ENCODE peak calls at places on chromosomes 4 and X, in four cellular contexts. O is uterus, T is hepatocyte, K is cardiac muscle cell. R is an unnamed sample. For H3K27me3, the result is how much of the 10 kb centered on the place peaks cover.

GRCh38 chrX:9180623-9181022 is 146.7 kb upstream of the FAM9B start:
- DNase-seq in O (no peak), T (no peak), K (no peak), R (no peak)

GRCh38 chr4:87540176-87541058 is 11.2 kb upstream of the SPARCL1 start:
- DNase-seq in O (peak), T (no peak), K (no peak), R (no peak)

GRCh38 chr4:176534566-176534965 is 214.8 kb downstream of the SPCS3 start:
- DNase-seq in O (no peak), T (no peak), K (no peak), R (peak)

GRCh38 chrX:119606508-119607389 is 525 bp upstream of the NKRF start:
- DNase-seq in O (no peak), T (no peak), K (no peak), R (peak)

GRCh38 chrX:43970528-43970927 is 2.7 kb downstream of the NDP start:
- DNase-seq in O (no peak), T (no peak), K (no peak), R (peak)

GRCh38 chrX:15073313-15073712 is 196.6 kb downstream of the ASB9 start:
- DNase-seq in O (no peak), T (no peak), K (no peak), R (no peak)

GRCh38 chr4:117137143-117137542 is 51.8 kb upstream of the TRAM1L1 start:
- DNase-seq in O (no peak), T (no peak), K (no peak), R (peak)

GRCh38 chr4:116829187-116829586 is 256.2 kb downstream of the TRAM1L1 start:
- DNase-seq in O (no peak), T (no peak), K (no peak), R (no peak)

GRCh38 chrX:142040906-142041305 is 137.2 kb downstream of the MAGEC1 start:
- DNase-seq in O (no peak), T (no peak), K (no peak), R (no peak)

GRCh38 chr4:55830741-55831140 is 11.2 kb downstream of the EXOC1L start:
- DNase-seq in O (no peak), T (no peak), K (no peak), R (no peak)

GRCh38 chrX:150575415-150575814 is 7.0 kb downstream of the MTM1 start:
- DNase-seq in O (no peak), T (peak), K (no peak), R (peak)

GRCh38 chr4:4386296-4386735 is 586 bp upstream of the NSG1 start:
- DNase-seq in O (no peak), T (peak), K (peak), R (peak)

DNA sequence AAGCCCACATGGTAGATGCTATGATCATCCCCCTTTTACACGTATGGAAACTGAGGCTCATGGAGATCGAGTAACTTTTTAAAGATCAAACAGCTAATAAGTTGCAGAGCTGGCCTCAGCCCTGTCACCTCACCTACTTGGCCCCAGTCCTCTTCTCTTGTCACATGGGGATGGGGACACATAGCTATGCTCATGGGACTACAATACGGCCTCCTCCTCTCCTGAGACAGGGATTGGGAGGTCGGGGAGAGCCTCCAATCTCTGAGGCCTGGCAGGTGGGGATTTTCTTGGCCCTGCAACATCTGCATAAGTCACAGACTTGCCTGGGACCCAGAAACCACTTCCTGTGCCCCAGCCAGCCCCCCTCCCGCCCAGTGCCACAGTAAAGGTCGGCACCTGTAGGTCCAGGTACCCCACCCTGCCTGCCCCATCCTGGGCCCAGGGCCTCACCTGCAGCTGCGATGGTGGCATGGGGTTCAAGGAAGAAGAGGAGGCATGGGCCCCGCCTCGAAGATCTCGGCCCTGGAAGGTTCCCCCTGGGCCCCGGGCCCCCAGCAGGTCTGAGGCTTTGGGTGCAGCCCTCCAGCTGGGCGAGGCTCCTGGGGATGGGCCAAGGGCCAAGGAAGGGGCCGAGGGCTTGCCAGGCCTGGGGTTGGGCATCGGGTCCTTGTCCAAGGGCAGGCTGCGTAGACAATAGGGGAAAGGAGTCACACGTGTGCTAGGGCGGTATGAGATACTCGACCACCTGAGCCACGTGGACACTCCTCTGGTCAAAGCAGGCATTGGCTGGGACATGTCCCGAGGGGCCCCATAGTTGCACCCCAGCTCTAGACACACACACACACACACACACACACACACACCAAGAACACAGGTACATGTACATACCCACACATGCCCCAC is 6.4 kb downstream of the FOXP3 start:
- DNase-seq in O (no peak), T (no peak), K (no peak), R (no peak)
- H3K4me3 ChIP-seq in O (no peak), T (no peak), K (no peak), R (no peak)

DNA sequence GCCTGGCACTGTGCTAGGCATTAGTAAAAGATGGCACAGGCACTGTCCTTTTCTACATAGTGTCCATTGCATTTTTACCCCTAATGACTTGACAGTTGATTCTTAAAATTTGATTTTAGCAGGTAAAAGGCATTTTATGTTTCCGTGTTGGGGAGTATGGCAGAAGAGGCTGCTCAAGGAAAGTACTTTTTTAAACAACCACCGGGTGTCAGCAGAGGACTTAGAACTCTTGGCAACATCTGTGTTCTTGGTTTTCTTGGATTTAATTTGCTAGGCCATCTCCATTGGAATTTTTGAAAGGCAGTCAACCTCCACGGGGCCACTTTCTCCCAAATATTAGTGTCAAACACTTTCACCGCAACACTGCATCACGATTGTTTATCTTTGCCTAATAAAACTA is 102.9 kb downstream of the TSPAN7 start:
- DNase-seq in O (no peak), T (peak), K (peak), R (peak)
- TF ChIP-seq CTCF in O (no peak), T (peak), K (peak), R (peak)

GRCh38 chr4:54225671-54226398 is 3.3 kb upstream of the PDGFRA start:
- DNase-seq in O (peak), T (peak), K (peak), R (no peak)
- H3K27me3 ChIP-seq in O (under half), T (under half), K (under half), R (under half)

DNA sequence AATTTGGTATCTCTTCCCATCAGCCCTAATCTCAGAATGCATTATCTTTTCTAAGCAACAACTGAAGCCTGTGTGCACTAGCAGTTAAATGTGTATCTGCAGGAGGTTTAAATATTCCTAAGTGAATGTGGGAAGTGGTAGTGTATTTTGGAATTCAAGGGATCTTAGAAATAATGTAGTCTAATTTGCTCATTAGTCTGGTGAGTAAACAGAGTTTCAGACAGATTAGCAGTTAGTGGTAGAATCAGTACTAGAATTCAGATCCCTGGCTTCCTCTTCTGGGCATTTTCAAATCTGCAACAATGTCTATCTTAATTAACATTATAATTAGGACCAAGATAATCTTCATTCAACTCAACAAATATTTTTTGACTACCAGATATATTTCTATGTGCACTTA is 11.7 kb upstream of the CXCL2 start:
- DNase-seq in O (no peak), T (no peak), K (no peak), R (no peak)
- H3K4me3 ChIP-seq in O (no peak), T (no peak), K (no peak), R (no peak)

GRCh38 chr4:183398298-183399129 is 45.9 kb upstream of the CDKN2AIP start:
- DNase-seq in O (peak), T (peak), K (peak), R (peak)
- TF ChIP-seq CTCF in O (peak), T (peak), K (peak), R (peak)

GRCh38 chr4:141473026-141473540 is 163.3 kb upstream of the IL15 start:
- DNase-seq in O (no peak), T (no peak), K (no peak), R (no peak)

GRCh38 chr4:141465151-141465550 is 171.2 kb upstream of the IL15 start:
- DNase-seq in O (no peak), T (no peak), K (no peak), R (no peak)

GRCh38 chr4:141467225-141467624 is 169.2 kb upstream of the IL15 start:
- DNase-seq in O (no peak), T (no peak), K (no peak), R (no peak)

GRCh38 chr4:141473952-141474351 is 162.4 kb upstream of the IL15 start:
- DNase-seq in O (peak), T (no peak), K (no peak), R (no peak)

DNA sequence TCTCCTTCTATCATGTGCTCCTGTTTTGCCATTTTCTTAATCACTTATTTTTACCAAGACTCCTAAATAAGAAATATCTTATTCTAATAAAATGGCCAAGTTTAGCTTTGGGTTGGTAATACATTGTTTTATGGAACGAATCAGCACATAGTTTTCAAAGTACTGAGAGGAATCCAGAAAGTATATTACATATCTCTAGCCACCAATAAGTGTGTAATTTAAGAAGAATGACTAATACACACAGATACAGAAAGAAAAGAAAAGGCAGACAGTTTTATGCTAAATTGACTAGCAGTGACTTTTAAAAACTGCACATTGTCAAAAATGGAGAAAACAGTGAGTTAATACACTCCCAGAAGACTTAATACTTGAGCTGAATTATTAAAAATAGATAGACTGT is 167.0 kb upstream of the IL15 start:
- DNase-seq in O (no peak), T (no peak), K (no peak), R (no peak)
- H3K27me3 ChIP-seq in O (under half), T (under half), K (under half), R (under half)

DNA sequence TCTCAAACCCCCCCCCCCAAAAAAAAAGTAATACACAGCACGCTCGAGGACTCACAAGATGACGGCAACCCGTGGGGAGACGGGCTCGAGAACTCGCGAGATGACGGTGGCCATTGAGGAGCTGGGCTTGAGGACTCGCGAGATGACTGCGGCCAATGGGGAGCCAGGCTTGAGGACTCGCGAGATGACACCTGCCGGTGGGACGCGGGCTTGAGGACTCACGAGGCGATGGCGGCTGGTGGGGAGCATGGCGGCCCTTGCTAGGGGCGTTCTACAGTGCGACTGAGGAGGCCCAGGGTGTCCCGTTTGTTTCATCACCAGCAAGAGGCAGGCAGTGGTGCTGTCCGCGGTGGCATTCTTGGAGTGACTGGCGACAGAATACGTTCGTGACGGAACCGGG is 172.4 kb upstream of the MAGEB16 start:
- DNase-seq in O (no peak), T (peak), K (no peak), R (no peak)
- H3K4me3 ChIP-seq in O (no peak), T (no peak), K (no peak), R (no peak)

GRCh38 chr4:26152051-26152450 is 168.8 kb upstream of the RBPJ start:
- DNase-seq in O (no peak), T (no peak), K (no peak), R (no peak)

GRCh38 chr4:26148925-26149324 is 171.9 kb upstream of the RBPJ start:
- DNase-seq in O (no peak), T (no peak), K (no peak), R (no peak)

GRCh38 chr4:26151615-26152014 is 169.2 kb upstream of the RBPJ start:
- DNase-seq in O (peak), T (no peak), K (no peak), R (no peak)

GRCh38 chr4:26145212-26145611 is 175.6 kb upstream of the RBPJ start:
- DNase-seq in O (no peak), T (peak), K (no peak), R (no peak)

DNA sequence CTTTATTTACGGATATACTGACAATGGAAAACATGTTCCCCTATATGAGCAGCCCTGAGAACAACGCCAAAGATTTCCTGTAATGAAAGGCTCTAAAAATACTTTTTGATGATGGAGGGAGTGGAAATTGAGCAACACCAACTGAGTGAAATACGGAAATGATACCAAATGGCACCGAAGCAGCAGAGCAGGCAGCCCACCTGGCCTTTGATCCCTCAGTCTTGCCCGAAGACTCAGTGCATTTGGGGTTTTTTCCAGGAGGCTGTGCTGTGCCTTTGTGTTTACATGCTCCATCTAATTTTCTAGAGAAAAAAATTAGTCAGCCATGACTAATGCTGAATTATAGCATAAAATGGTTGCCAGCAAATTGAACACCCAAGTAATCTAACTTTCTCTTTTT is 169.9 kb upstream of the RBPJ start:
- DNase-seq in O (no peak), T (no peak), K (no peak), R (peak)
- TF ChIP-seq CTCF in O (no peak), T (no peak), K (no peak), R (no peak)

GRCh38 chrX:125291124-125291523 is 28.5 kb upstream of the TEX13C start:
- DNase-seq in O (no peak), T (no peak), K (no peak), R (no peak)

GRCh38 chrX:125288343-125288742 is 31.3 kb upstream of the TEX13C start:
- DNase-seq in O (no peak), T (no peak), K (no peak), R (no peak)

GRCh38 chrX:125287282-125287681 is 32.4 kb upstream of the TEX13C start:
- DNase-seq in O (no peak), T (no peak), K (no peak), R (no peak)

GRCh38 chrX:125289209-125289608 is 30.5 kb upstream of the TEX13C start:
- DNase-seq in O (no peak), T (peak), K (no peak), R (no peak)

GRCh38 chrX:125289920-125290319 is 29.8 kb upstream of the TEX13C start:
- DNase-seq in O (no peak), T (no peak), K (no peak), R (no peak)
- H3K27me3 ChIP-seq in O (under half), T (under half), K (under half), R (under half)

GRCh38 chr4:971670-972500 is 1.5 kb downstream of the DGKQ start:
- DNase-seq in O (no peak), T (no peak), K (no peak), R (no peak)
- H3K4me3 ChIP-seq in O (no peak), T (peak), K (peak), R (peak)